ENCODE peak calls at places on chromosomes 13 and 19, in nine cellular contexts. H is fibroblast of pulmonary artery, R is heart left ventricle, O is cardiac fibroblast, E is WERI-Rb-1, Z is Calu3, M is heart right ventricle, W is astrocyte of the spinal cord, P is left ventricle myocardium inferior. A is an unnamed sample.

GRCh38 chr13:112078879-112079526 is 12.1 kb downstream of the SOX1 start:
- DNase-seq in H (no peak), R (no peak), O (no peak), E (no peak), Z (no peak), M (no peak), W (no peak), P (no peak), A (no peak)

GRCh38 chr13:53694814-53695533 is 666.4 kb downstream of the OLFM4 start:
- DNase-seq in H (no peak), R (no peak), O (no peak), E (peak; percentile 34), Z (no peak), M (no peak), W (no peak), P (no peak), A (no peak)

GRCh38 chr13:99626461-99627082 is 125.3 kb downstream of the TM9SF2 start:
- DNase-seq in H (peak; percentile 46), R (no peak), O (peak; percentile 52), E (no peak), Z (no peak), M (no peak), W (peak; percentile 54), P (no peak), A (no peak)

GRCh38 chr19:37941820-37942515 is 35.0 kb downstream of the SIPA1L3 start:
- DNase-seq in H (no peak), R (no peak), O (no peak), E (no peak), Z (no peak), M (no peak), W (no peak), P (no peak), A (peak; percentile 49)

GRCh38 chr13:28636677-28637317 is 22.1 kb upstream of the POMP start:
- DNase-seq in H (peak; percentile 87), R (peak; percentile 55), O (peak; percentile 79), E (peak; percentile 36), Z (peak; percentile 59), M (no peak), W (peak; percentile 69), P (no peak), A (peak; percentile 65)

GRCh38 chr19:32387701-32388392 is 17.7 kb upstream of the DPY19L3 start:
- DNase-seq in H (no peak), R (no peak), O (no peak), E (peak; percentile 78), Z (no peak), M (no peak), W (peak; percentile 70), P (no peak), A (peak; percentile 59)

GRCh38 chr13:100541882-100542545 is 46.6 kb downstream of the GGACT start:
- DNase-seq in H (no peak), R (peak; percentile 5), O (no peak), E (peak; percentile 75), Z (no peak), M (no peak), W (no peak), P (no peak), A (no peak)

GRCh38 chr13:112209731-112210130 is 142.8 kb downstream of the SOX1 start:
- DNase-seq in H (no peak), R (no peak), O (no peak), E (no peak), Z (no peak), M (no peak), W (no peak), P (no peak), A (no peak)

GRCh38 chr13:37295573-37295972 is 190.1 kb upstream of the CSNK1A1L start:
- DNase-seq in H (no peak), R (no peak), O (no peak), E (no peak), Z (no peak), M (no peak), W (no peak), P (no peak), A (no peak)

GRCh38 chr13:109309625-109310363 is 476.6 kb downstream of the IRS2 start:
- DNase-seq in H (no peak), R (no peak), O (no peak), E (no peak), Z (no peak), M (no peak), W (peak; percentile 41), P (no peak), A (no peak)

GRCh38 chr13:113009743-113010509 is 40.9 kb downstream of the MCF2L start:
- DNase-seq in H (peak; percentile 38), R (peak; percentile 54), O (peak; percentile 17), E (no peak), Z (no peak), M (no peak), W (no peak), P (no peak), A (no peak)

GRCh38 chr13:45879666-45880065 is 28.1 kb upstream of the SIAH3 start:
- DNase-seq in H (no peak), R (peak; percentile 43), O (no peak), E (peak; percentile 77), Z (peak; percentile 43), M (peak; percentile 50), W (peak; percentile 9), P (peak; percentile 65), A (peak; percentile 10)

GRCh38 chr13:23472189-23472588 is 38.7 kb upstream of the SACS start:
- DNase-seq in H (peak; percentile 24), R (no peak), O (no peak), E (no peak), Z (no peak), M (no peak), W (no peak), P (no peak), A (no peak)

GRCh38 chr13:97122381-97122996 is 99.6 kb upstream of the MBNL2 start:
- DNase-seq in H (peak; percentile 77), R (no peak), O (peak; percentile 76), E (no peak), Z (peak; percentile 19), M (no peak), W (peak; percentile 69), P (no peak), A (no peak)

GRCh38 chr13:113110048-113110851 is 4.7 kb downstream of the F7 start:
- DNase-seq in H (no peak), R (no peak), O (no peak), E (no peak), Z (no peak), M (no peak), W (no peak), P (no peak), A (no peak)

GRCh38 chr19:4217429-4218264 is 11.7 kb upstream of the EBI3 start:
- DNase-seq in H (no peak), R (no peak), O (no peak), E (no peak), Z (no peak), M (no peak), W (no peak), P (no peak), A (no peak)

GRCh38 chr19:42816901-42817300 is 51.4 kb upstream of the PSG8 start:
- DNase-seq in H (no peak), R (no peak), O (no peak), E (no peak), Z (no peak), M (no peak), W (no peak), P (no peak), A (no peak)

GRCh38 chr19:56133858-56134654 is 7.0 kb upstream of the ZNF444 start:
- DNase-seq in H (no peak), R (no peak), O (no peak), E (no peak), Z (no peak), M (no peak), W (no peak), P (no peak), A (no peak)
- TF ChIP-seq CTCF in H (no peak), R (no peak), O (no peak), E (no peak), Z (no peak), M (no peak), W (no peak), P (no peak), A (no peak)

GRCh38 chr13:43132228-43132627 is 108.8 kb downstream of the DNAJC15 start:
- DNase-seq in H (peak; percentile 50), R (peak; percentile 22), O (peak; percentile 51), E (peak; percentile 32), Z (peak; percentile 38), M (no peak), W (peak; percentile 53), P (no peak), A (peak; percentile 42)
- TF ChIP-seq CTCF in H (peak; percentile 33), R (peak; percentile 58), O (peak; percentile 17), E (peak; percentile 26), Z (peak; percentile 19), M (no peak), W (peak; percentile 44), P (peak; percentile 59), A (peak; percentile 30)

DNA sequence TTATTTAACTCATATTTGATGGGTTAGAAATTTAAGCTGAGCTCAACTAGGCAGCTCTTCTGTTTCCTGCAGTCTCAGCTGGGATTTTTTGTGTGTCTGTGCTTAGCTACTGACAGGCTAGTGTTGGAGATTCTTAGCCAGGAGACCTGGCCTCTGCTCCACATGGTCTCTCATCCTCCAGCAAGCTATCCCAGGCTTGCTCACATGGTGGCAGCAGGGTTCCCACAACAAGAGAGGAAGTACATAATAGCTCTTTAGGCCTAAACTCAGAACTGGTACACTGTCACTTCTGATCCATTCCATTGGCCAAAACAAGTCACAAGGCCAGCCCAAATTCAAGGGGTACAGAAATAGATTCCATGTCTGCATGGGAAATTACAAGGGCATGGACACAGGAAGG is 406.2 kb downstream of the SUCLA2 start:
- DNase-seq in H (peak; percentile 21), R (no peak), O (peak; percentile 11), E (peak; percentile 87), Z (peak; percentile 22), M (no peak), W (no peak), P (no peak), A (no peak)
- TF ChIP-seq CTCF in H (peak; percentile 15), R (no peak), O (no peak), E (peak; percentile 89), Z (no peak), M (no peak), W (peak; percentile 24), P (no peak), A (no peak)

GRCh38 chr19:50516456-50516855 is 2.7 kb upstream of the ASPDH start:
- DNase-seq in H (no peak), R (no peak), O (no peak), E (no peak), Z (no peak), M (no peak), W (no peak), P (no peak), A (no peak)

GRCh38 chr19:50519006-50519575 is 5.4 kb upstream of the ASPDH start:
- DNase-seq in H (no peak), R (no peak), O (no peak), E (no peak), Z (no peak), M (no peak), W (no peak), P (no peak), A (no peak)

GRCh38 chr19:50517704-50518075 is 4.0 kb upstream of the ASPDH start:
- DNase-seq in H (no peak), R (no peak), O (no peak), E (no peak), Z (no peak), M (no peak), W (no peak), P (no peak), A (no peak)

GRCh38 chr19:50516859-50517703 is 3.4 kb upstream of the ASPDH start:
- DNase-seq in H (no peak), R (no peak), O (no peak), E (no peak), Z (no peak), M (no peak), W (no peak), P (no peak), A (no peak)

GRCh38 chr19:50518091-50519005 is 4.6 kb upstream of the ASPDH start:
- DNase-seq in H (no peak), R (no peak), O (no peak), E (no peak), Z (no peak), M (no peak), W (no peak), P (no peak), A (no peak)
- TF ChIP-seq CTCF in H (no peak), R (no peak), O (no peak), E (peak; percentile 21), Z (no peak), M (no peak), W (no peak), P (no peak), A (no peak)